ENCODE peak calls at places on chromosome 11, in five cellular contexts. B, H, F, C and E are unnamed samples.

GRCh38 chr11:104106136-104106754 is 57.7 kb downstream of the PDGFD start:
- DNase-seq in B (no peak), H (no peak), F (peak; percentile 32), C (no peak), E (no peak)

GRCh38 chr11:130163346-130164220 is 4.0 kb downstream of the ST14 start:
- DNase-seq in B (no peak), H (no peak), F (no peak), C (peak; percentile 65), E (peak; percentile 83)

GRCh38 chr11:27471588-27472397 is 797 bp downstream of the LGR4 start:
- DNase-seq in B (peak; percentile 41), H (peak; percentile 38), F (no peak), C (peak; percentile 18), E (peak; percentile 88)

GRCh38 chr11:30487200-30487898 is 98.8 kb downstream of the MPPED2 start:
- DNase-seq in B (no peak), H (peak; percentile 20), F (no peak), C (no peak), E (peak; percentile 18)

GRCh38 chr11:68843703-68844312 is 2.1 kb upstream of the CPT1A start:
- DNase-seq in B (no peak), H (peak; percentile 87), F (no peak), C (peak; percentile 98), E (peak; percentile 77)

GRCh38 chr11:108289699-108290098 is 66.8 kb downstream of the ATM start:
- DNase-seq in B (no peak), H (no peak), F (no peak), C (no peak), E (no peak)

GRCh38 chr11:101434241-101434640 is 149.6 kb downstream of the TRPC6 start:
- DNase-seq in B (no peak), H (no peak), F (no peak), C (no peak), E (no peak)

GRCh38 chr11:95790933-95791247 is 592 bp downstream of the CEP57 start:
- DNase-seq in B (peak; percentile 46), H (peak; percentile 43), F (peak; percentile 9), C (peak; percentile 80), E (peak; percentile 97)

GRCh38 chr11:1469911-1470680 is 16.5 kb downstream of the MOB2 start:
- DNase-seq in B (no peak), H (no peak), F (no peak), C (no peak), E (no peak)